ENCODE peak calls at places on chromosomes 6 and 20, in ten cellular contexts. R is kidney; O is stomach; F is prostate gland; P is substantia nigra; D is AG04450; M is stromal cell of bone marrow; W is SK-N-SH; T is activated CD4-positive, alpha-beta T cell treated with anti-CD3 and anti-CD28 coated beads, Interleukin-2, amount 50 U/mL, for 48 hours; Q is GM04504. K is an unnamed sample.

GRCh38 chr20:20083796-20084195 is 31.5 kb downstream of the CFAP61 start:
- DNase-seq in R (no peak), O (no peak), F (no peak), P (no peak), D (no peak), M (no peak), W (peak; percentile 31), T (no peak), Q (no peak), K (no peak)

GRCh38 chr20:63977392-63978276 is 1.8 kb downstream of the SAMD10 start:
- DNase-seq in R (peak; percentile 72), O (no peak), F (no peak), P (no peak), D (peak; percentile 41), M (no peak), W (no peak), T (peak; percentile 70), Q (no peak), K (no peak)

GRCh38 chr20:45779011-45779915 is 12.4 kb downstream of the WFDC3 start:
- DNase-seq in R (peak; percentile 95), O (peak; percentile 90), F (peak; percentile 95), P (no peak), D (peak; percentile 99), M (peak; percentile 98), W (no peak), T (no peak), Q (peak; percentile 98), K (peak; percentile 98)

GRCh38 chr6:157774153-157775135 is 48.6 kb upstream of the SNX9 start:
- DNase-seq in R (no peak), O (no peak), F (peak; percentile 17), P (no peak), D (no peak), M (no peak), W (peak; percentile 50), T (no peak), Q (no peak), K (no peak)

GRCh38 chr6:75602164-75602896 is 650 bp downstream of the SENP6 start:
- DNase-seq in R (peak; percentile 86), O (peak; percentile 47), F (peak; percentile 28), P (peak; percentile 37), D (no peak), M (peak; percentile 24), W (peak; percentile 66), T (peak; percentile 60), Q (no peak), K (no peak)

GRCh38 chr6:47246556-47246955 is 63.1 kb downstream of the TNFRSF21 start:
- DNase-seq in R (no peak), O (no peak), F (no peak), P (no peak), D (no peak), M (no peak), W (no peak), T (no peak), Q (no peak), K (no peak)

GRCh38 chr6:134995536-134995935 is 45.6 kb upstream of the ALDH8A1 start:
- DNase-seq in R (no peak), O (no peak), F (no peak), P (no peak), D (no peak), M (no peak), W (no peak), T (no peak), Q (no peak), K (no peak)

GRCh38 chr6:117483645-117484016 is 1.2 kb downstream of the DCBLD1 start:
- DNase-seq in R (no peak), O (no peak), F (no peak), P (no peak), D (no peak), M (no peak), W (no peak), T (no peak), Q (no peak), K (no peak)

GRCh38 chr6:16130932-16131387 is 2.1 kb downstream of the MYLIP start:
- DNase-seq in R (no peak), O (peak; percentile 49), F (peak; percentile 46), P (no peak), D (peak; percentile 41), M (peak; percentile 71), W (peak; percentile 28), T (no peak), Q (no peak), K (peak; percentile 54)

GRCh38 chr6:16392010-16392409 is 153.6 kb downstream of the GMPR start:
- DNase-seq in R (no peak), O (no peak), F (no peak), P (no peak), D (no peak), M (no peak), W (no peak), T (no peak), Q (no peak), K (peak; percentile 27)

GRCh38 chr6:16511048-16511660 is 250.1 kb downstream of the ATXN1 start:
- DNase-seq in R (no peak), O (no peak), F (no peak), P (no peak), D (no peak), M (peak; percentile 28), W (peak; percentile 38), T (no peak), Q (no peak), K (no peak)

GRCh38 chr20:23641936-23642751 is 4.4 kb upstream of the CST3 start:
- DNase-seq in R (no peak), O (no peak), F (no peak), P (no peak), D (peak; percentile 50), M (peak; percentile 38), W (no peak), T (no peak), Q (no peak), K (peak; percentile 37)

GRCh38 chr6:37822851-37823682 is 3.5 kb downstream of the ZFAND3 start:
- DNase-seq in R (no peak), O (peak; percentile 79), F (no peak), P (no peak), D (no peak), M (no peak), W (no peak), T (peak; percentile 56), Q (no peak), K (no peak)

GRCh38 chr6:40000964-40001515 is 66.8 kb upstream of the MOCS1 start:
- DNase-seq in R (no peak), O (no peak), F (no peak), P (no peak), D (no peak), M (no peak), W (no peak), T (no peak), Q (no peak), K (no peak)

GRCh38 chr20:53903652-53903987 is 166.8 kb downstream of the BCAS1 start:
- DNase-seq in R (no peak), O (no peak), F (no peak), P (no peak), D (no peak), M (no peak), W (no peak), T (no peak), Q (no peak), K (no peak)

GRCh38 chr20:25145131-25145530 is 50.4 kb upstream of the ENTPD6 start:
- DNase-seq in R (no peak), O (no peak), F (no peak), P (no peak), D (no peak), M (no peak), W (no peak), T (no peak), Q (no peak), K (no peak)

GRCh38 chr6:157110620-157111019 is 212.7 kb downstream of the TMEM242 start:
- DNase-seq in R (no peak), O (no peak), F (no peak), P (no peak), D (peak; percentile 23), M (no peak), W (no peak), T (no peak), Q (no peak), K (no peak)

GRCh38 chr20:63748356-63749270 is 9.0 kb downstream of the SLC2A4RG start:
- DNase-seq in R (peak; percentile 61), O (no peak), F (no peak), P (no peak), D (no peak), M (no peak), W (peak; percentile 35), T (no peak), Q (no peak), K (no peak)

GRCh38 chr20:32045999-32046398 is 6.0 kb upstream of the HCK start:
- DNase-seq in R (no peak), O (no peak), F (no peak), P (no peak), D (no peak), M (no peak), W (no peak), T (no peak), Q (no peak), K (no peak)

GRCh38 chr6:163735076-163735475 is 320.6 kb downstream of the QKI start:
- DNase-seq in R (no peak), O (no peak), F (no peak), P (no peak), D (no peak), M (no peak), W (no peak), T (no peak), Q (no peak), K (no peak)

GRCh38 chr6:7146079-7146828 is 38.5 kb downstream of the RREB1 start:
- DNase-seq in R (peak; percentile 79), O (peak; percentile 76), F (peak; percentile 76), P (no peak), D (no peak), M (peak; percentile 38), W (no peak), T (peak; percentile 11), Q (no peak), K (no peak)

GRCh38 chr6:45553730-45554344 is 176.1 kb upstream of the SUPT3H start:
- DNase-seq in R (no peak), O (no peak), F (no peak), P (no peak), D (no peak), M (no peak), W (no peak), T (no peak), Q (no peak), K (no peak)

GRCh38 chr20:58209652-58210397 is 18.6 kb downstream of the ANKRD60 start:
- DNase-seq in R (peak; percentile 93), O (peak; percentile 88), F (peak; percentile 72), P (peak; percentile 53), D (peak; percentile 48), M (no peak), W (peak; percentile 94), T (peak; percentile 90), Q (peak; percentile 27), K (no peak)

GRCh38 chr20:13487202-13487601 is 151.5 kb downstream of the TASP1 start:
- DNase-seq in R (no peak), O (no peak), F (no peak), P (no peak), D (no peak), M (no peak), W (no peak), T (no peak), Q (no peak), K (no peak)

GRCh38 chr6:147508073-147508870 is at the start of gene SAMD5:
- DNase-seq in R (peak; percentile 81), O (peak; percentile 65), F (peak; percentile 35), P (no peak), D (peak; percentile 16), M (peak; percentile 13), W (peak; percentile 53), T (peak; percentile 14), Q (no peak), K (no peak)

GRCh38 chr20:8144282-8145245 is 12.5 kb downstream of the PLCB1 start:
- DNase-seq in R (no peak), O (no peak), F (no peak), P (no peak), D (peak; percentile 44), M (peak; percentile 84), W (no peak), T (no peak), Q (peak; percentile 82), K (peak; percentile 82)

GRCh38 chr6:107318100-107318736 is 141.1 kb downstream of the PDSS2 start:
- DNase-seq in R (no peak), O (peak; percentile 51), F (peak; percentile 16), P (no peak), D (peak; percentile 32), M (peak; percentile 52), W (peak; percentile 64), T (peak; percentile 25), Q (peak; percentile 26), K (no peak)

GRCh38 chr6:130906736-130907381 is 79.7 kb downstream of the SMLR1 start:
- DNase-seq in R (no peak), O (no peak), F (no peak), P (no peak), D (peak; percentile 18), M (peak; percentile 78), W (no peak), T (no peak), Q (peak; percentile 20), K (peak; percentile 34)